ENCODE peak calls at places on chromosomes 6 and 20, in eight cellular contexts. One of them, this sample, is unnamed.

GRCh38 chr20:19889011-19889953 is 127.9 kb upstream of the NAA20 start:
- DNase-seq in endothelial cell of umbilical vein: peak
- DNase-seq in HepG2: no peak
- DNase-seq in H1: no peak
- DNase-seq in HCT116: no peak
- DNase-seq in GM23338: peak
- DNase-seq in GM12878: no peak
- DNase-seq in K562: no peak
- DNase-seq in this sample: no peak

GRCh38 chr6:4291453-4292403 is 156.4 kb upstream of the ECI2 start:
- DNase-seq in endothelial cell of umbilical vein: peak
- DNase-seq in HepG2: peak
- DNase-seq in H1: no peak
- DNase-seq in HCT116: no peak
- DNase-seq in GM23338: peak
- DNase-seq in GM12878: no peak
- DNase-seq in K562: peak
- DNase-seq in this sample: no peak

GRCh38 chr20:475463-476357 is 13.4 kb upstream of the TBC1D20 start:
- DNase-seq in endothelial cell of umbilical vein: no peak
- DNase-seq in HepG2: no peak
- DNase-seq in H1: no peak
- DNase-seq in HCT116: no peak
- DNase-seq in GM23338: no peak
- DNase-seq in GM12878: no peak
- DNase-seq in K562: no peak
- DNase-seq in this sample: no peak

GRCh38 chr20:36865861-36866149 is 10.1 kb upstream of the TLDC2 start:
- DNase-seq in endothelial cell of umbilical vein: no peak
- DNase-seq in HepG2: no peak
- DNase-seq in H1: no peak
- DNase-seq in HCT116: no peak
- DNase-seq in GM23338: no peak
- DNase-seq in GM12878: no peak
- DNase-seq in K562: no peak
- DNase-seq in this sample: no peak

GRCh38 chr6:166240889-166241288 is 67.3 kb downstream of the PRR18 start:
- DNase-seq in endothelial cell of umbilical vein: no peak
- DNase-seq in HepG2: no peak
- DNase-seq in H1: no peak
- DNase-seq in HCT116: no peak
- DNase-seq in GM23338: peak
- DNase-seq in GM12878: no peak
- DNase-seq in K562: no peak
- DNase-seq in this sample: no peak

GRCh38 chr6:25649611-25650010 is 2.4 kb upstream of the SCGN start:
- DNase-seq in endothelial cell of umbilical vein: no peak
- DNase-seq in HepG2: no peak
- DNase-seq in H1: no peak
- DNase-seq in HCT116: no peak
- DNase-seq in GM23338: no peak
- DNase-seq in GM12878: no peak
- DNase-seq in K562: no peak
- DNase-seq in this sample: no peak

GRCh38 chr20:37390503-37390890 is 44.6 kb downstream of the SRC start:
- DNase-seq in endothelial cell of umbilical vein: no peak
- DNase-seq in HepG2: no peak
- DNase-seq in H1: no peak
- DNase-seq in HCT116: no peak
- DNase-seq in GM23338: no peak
- DNase-seq in GM12878: no peak
- DNase-seq in K562: no peak
- DNase-seq in this sample: no peak

GRCh38 chr6:83827050-83827449 is 26.1 kb upstream of the RIPPLY2 start:
- DNase-seq in endothelial cell of umbilical vein: no peak
- DNase-seq in HepG2: no peak
- DNase-seq in H1: no peak
- DNase-seq in HCT116: no peak
- DNase-seq in GM23338: no peak
- DNase-seq in GM12878: no peak
- DNase-seq in K562: peak
- DNase-seq in this sample: no peak

GRCh38 chr6:34239240-34239825 is 2.7 kb downstream of the HMGA1 start:
- DNase-seq in endothelial cell of umbilical vein: no peak
- DNase-seq in HepG2: no peak
- DNase-seq in H1: no peak
- DNase-seq in HCT116: no peak
- DNase-seq in GM23338: no peak
- DNase-seq in GM12878: no peak
- DNase-seq in K562: peak
- DNase-seq in this sample: no peak

GRCh38 chr20:36855241-36855657 is 20.7 kb upstream of the TLDC2 start:
- DNase-seq in endothelial cell of umbilical vein: no peak
- DNase-seq in HepG2: no peak
- DNase-seq in H1: no peak
- DNase-seq in HCT116: no peak
- DNase-seq in GM23338: no peak
- DNase-seq in GM12878: no peak
- DNase-seq in K562: no peak
- DNase-seq in this sample: no peak

GRCh38 chr6:154276810-154277577 is 79.6 kb downstream of the IPCEF1 start:
- DNase-seq in endothelial cell of umbilical vein: peak
- DNase-seq in HepG2: peak
- DNase-seq in H1: no peak
- DNase-seq in HCT116: peak
- DNase-seq in GM23338: peak
- DNase-seq in GM12878: no peak
- DNase-seq in K562: peak
- DNase-seq in this sample: peak

GRCh38 chr6:14832427-14832826 is 413.4 kb upstream of the JARID2 start:
- DNase-seq in endothelial cell of umbilical vein: no peak
- DNase-seq in HepG2: no peak
- DNase-seq in H1: no peak
- DNase-seq in HCT116: no peak
- DNase-seq in GM23338: no peak
- DNase-seq in GM12878: no peak
- DNase-seq in K562: no peak
- DNase-seq in this sample: no peak

GRCh38 chr6:34486106-34486740 is 20.3 kb downstream of the PACSIN1 start:
- DNase-seq in endothelial cell of umbilical vein: no peak
- DNase-seq in HepG2: no peak
- DNase-seq in H1: no peak
- DNase-seq in HCT116: no peak
- DNase-seq in GM23338: no peak
- DNase-seq in GM12878: no peak
- DNase-seq in K562: no peak
- DNase-seq in this sample: no peak

GRCh38 chr6:170094686-170095272 is 196.1 kb downstream of the DLL1 start:
- DNase-seq in endothelial cell of umbilical vein: no peak
- DNase-seq in HepG2: no peak
- DNase-seq in H1: no peak
- DNase-seq in HCT116: no peak
- DNase-seq in GM23338: no peak
- DNase-seq in GM12878: no peak
- DNase-seq in K562: no peak
- DNase-seq in this sample: no peak

GRCh38 chr6:20328266-20328946 is 73.3 kb upstream of the E2F3 start:
- DNase-seq in endothelial cell of umbilical vein: no peak
- DNase-seq in HepG2: no peak
- DNase-seq in H1: no peak
- DNase-seq in HCT116: no peak
- DNase-seq in GM23338: peak
- DNase-seq in GM12878: no peak
- DNase-seq in K562: no peak
- DNase-seq in this sample: no peak

GRCh38 chr6:40894962-40895799 is 143.8 kb downstream of the UNC5CL start:
- DNase-seq in endothelial cell of umbilical vein: peak
- DNase-seq in HepG2: peak
- DNase-seq in H1: peak
- DNase-seq in HCT116: peak
- DNase-seq in GM23338: peak
- DNase-seq in GM12878: no peak
- DNase-seq in K562: peak
- DNase-seq in this sample: no peak

GRCh38 chr6:81237226-81237625 is 515.3 kb downstream of the TENT5A start:
- DNase-seq in endothelial cell of umbilical vein: no peak
- DNase-seq in HepG2: no peak
- DNase-seq in H1: no peak
- DNase-seq in HCT116: no peak
- DNase-seq in GM23338: no peak
- DNase-seq in GM12878: no peak
- DNase-seq in K562: no peak
- DNase-seq in this sample: no peak

GRCh38 chr20:15491564-15491963 is 1081.7 kb downstream of the KIF16B start:
- DNase-seq in endothelial cell of umbilical vein: peak
- DNase-seq in HepG2: no peak
- DNase-seq in H1: peak
- DNase-seq in HCT116: no peak
- DNase-seq in GM23338: peak
- DNase-seq in GM12878: no peak
- DNase-seq in K562: no peak
- DNase-seq in this sample: no peak

GRCh38 chr20:64049060-64049886 is at the start of gene SOX18:
- DNase-seq in endothelial cell of umbilical vein: peak
- DNase-seq in HepG2: no peak
- DNase-seq in H1: no peak
- DNase-seq in HCT116: no peak
- DNase-seq in GM23338: peak
- DNase-seq in GM12878: no peak
- DNase-seq in K562: peak
- DNase-seq in this sample: no peak
- TF ChIP-seq EZH2 in endothelial cell of umbilical vein: no peak
- TF ChIP-seq EZH2 in HepG2: no peak
- TF ChIP-seq EZH2 in H1: no peak
- TF ChIP-seq EZH2 in HCT116: no peak
- TF ChIP-seq EZH2 in GM23338: no peak
- TF ChIP-seq EZH2 in GM12878: no peak
- TF ChIP-seq EZH2 in K562: no peak
- TF ChIP-seq EZH2 in this sample: no peak

DNA sequence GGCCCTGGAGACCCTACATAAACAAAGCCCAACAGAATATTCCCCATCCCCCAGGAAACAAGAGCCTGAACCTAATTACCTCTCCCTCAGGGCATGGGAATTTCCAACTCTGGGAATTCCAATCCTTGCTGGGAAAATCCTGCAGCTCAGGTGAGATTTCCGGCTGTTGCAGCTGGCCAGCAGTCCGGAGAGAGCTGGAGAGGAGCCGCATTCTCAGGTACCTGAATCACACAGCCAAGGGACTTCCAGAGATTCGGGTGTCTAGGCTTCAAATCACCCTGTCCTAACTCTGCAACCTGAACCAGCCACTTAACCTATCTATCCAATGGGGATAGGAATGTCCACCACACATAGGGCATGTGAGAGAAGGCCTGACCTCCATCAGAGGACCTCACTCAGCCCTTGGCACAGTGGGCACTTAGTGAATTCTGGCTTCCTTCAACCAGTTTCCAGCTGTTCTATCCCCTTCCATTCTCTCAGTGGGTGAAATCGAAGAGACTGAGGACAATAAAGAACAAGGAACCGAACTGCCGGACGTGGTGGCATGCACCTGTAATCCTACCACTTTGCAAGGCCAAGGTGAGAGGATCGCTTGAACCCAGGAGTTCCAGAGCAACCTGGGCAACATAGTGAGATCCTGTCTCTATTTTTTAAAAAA is 3.2 kb downstream of the TNF start:
- DNase-seq in endothelial cell of umbilical vein: no peak
- DNase-seq in HepG2: no peak
- DNase-seq in H1: peak
- DNase-seq in HCT116: no peak
- DNase-seq in GM23338: peak
- DNase-seq in GM12878: no peak
- DNase-seq in K562: no peak
- DNase-seq in this sample: no peak
- TF ChIP-seq POLR2AphosphoS5 in endothelial cell of umbilical vein: no peak
- TF ChIP-seq POLR2AphosphoS5 in HepG2: no peak
- TF ChIP-seq POLR2AphosphoS5 in H1: no peak
- TF ChIP-seq POLR2AphosphoS5 in HCT116: no peak
- TF ChIP-seq POLR2AphosphoS5 in GM23338: no peak
- TF ChIP-seq POLR2AphosphoS5 in GM12878: no peak
- TF ChIP-seq POLR2AphosphoS5 in K562: no peak
- TF ChIP-seq POLR2AphosphoS5 in this sample: no peak

GRCh38 chr20:58246346-58246745 is 17.9 kb upstream of the ANKRD60 start:
- DNase-seq in endothelial cell of umbilical vein: peak
- DNase-seq in HepG2: peak
- DNase-seq in H1: no peak
- DNase-seq in HCT116: no peak
- DNase-seq in GM23338: peak
- DNase-seq in GM12878: no peak
- DNase-seq in K562: peak
- DNase-seq in this sample: no peak

GRCh38 chr20:58254890-58255289 is 26.4 kb upstream of the ANKRD60 start:
- DNase-seq in endothelial cell of umbilical vein: no peak
- DNase-seq in HepG2: no peak
- DNase-seq in H1: no peak
- DNase-seq in HCT116: no peak
- DNase-seq in GM23338: no peak
- DNase-seq in GM12878: no peak
- DNase-seq in K562: no peak
- DNase-seq in this sample: no peak

GRCh38 chr20:58256307-58256706 is 27.9 kb upstream of the ANKRD60 start:
- DNase-seq in endothelial cell of umbilical vein: no peak
- DNase-seq in HepG2: no peak
- DNase-seq in H1: no peak
- DNase-seq in HCT116: no peak
- DNase-seq in GM23338: no peak
- DNase-seq in GM12878: no peak
- DNase-seq in K562: no peak
- DNase-seq in this sample: no peak

GRCh38 chr20:58251979-58252591 is 23.6 kb upstream of the ANKRD60 start:
- DNase-seq in endothelial cell of umbilical vein: peak
- DNase-seq in HepG2: peak
- DNase-seq in H1: no peak
- DNase-seq in HCT116: peak
- DNase-seq in GM23338: no peak
- DNase-seq in GM12878: no peak
- DNase-seq in K562: peak
- DNase-seq in this sample: no peak

GRCh38 chr20:58251348-58251978 is 23.0 kb upstream of the ANKRD60 start:
- DNase-seq in endothelial cell of umbilical vein: no peak
- DNase-seq in HepG2: no peak
- DNase-seq in H1: no peak
- DNase-seq in HCT116: no peak
- DNase-seq in GM23338: no peak
- DNase-seq in GM12878: no peak
- DNase-seq in K562: peak
- DNase-seq in this sample: no peak
- H3K27ac ChIP-seq in endothelial cell of umbilical vein: peak
- H3K27ac ChIP-seq in HepG2: no peak
- H3K27ac ChIP-seq in H1: no peak
- H3K27ac ChIP-seq in HCT116: peak
- H3K27ac ChIP-seq in GM23338: no peak
- H3K27ac ChIP-seq in GM12878: no peak
- H3K27ac ChIP-seq in K562: peak
- H3K27ac ChIP-seq in this sample: no peak

DNA sequence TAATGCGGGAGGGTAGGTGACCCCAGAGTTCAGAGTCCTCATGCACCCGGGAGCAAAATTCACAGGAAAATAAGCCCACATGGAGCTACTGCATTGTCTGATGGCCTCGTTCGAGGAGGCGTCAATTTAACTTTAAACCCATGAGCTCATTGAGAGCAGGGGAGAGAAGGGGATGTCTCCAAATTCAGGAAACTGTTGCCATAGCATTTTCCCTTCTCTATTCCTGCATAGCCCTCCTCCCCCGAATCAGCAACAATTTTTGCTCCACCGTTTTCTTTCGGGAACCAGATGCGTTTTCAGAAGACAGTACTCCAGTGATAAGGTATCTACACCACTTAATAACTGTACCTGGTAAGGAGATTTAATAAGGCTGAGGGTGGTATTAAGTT is 324 bp upstream of the LAMP5 start:
- DNase-seq in endothelial cell of umbilical vein: no peak
- DNase-seq in HepG2: no peak
- DNase-seq in H1: no peak
- DNase-seq in HCT116: no peak
- DNase-seq in GM23338: peak
- DNase-seq in GM12878: no peak
- DNase-seq in K562: no peak
- DNase-seq in this sample: no peak
- TF ChIP-seq EZH2 in endothelial cell of umbilical vein: no peak
- TF ChIP-seq EZH2 in HepG2: no peak
- TF ChIP-seq EZH2 in H1: no peak
- TF ChIP-seq EZH2 in HCT116: no peak
- TF ChIP-seq EZH2 in GM23338: no peak
- TF ChIP-seq EZH2 in GM12878: no peak
- TF ChIP-seq EZH2 in K562: no peak
- TF ChIP-seq EZH2 in this sample: no peak